ENCODE peak calls at places on chromosomes 3 and 15, in nine cellular contexts. H, Q, B, F, O, E, W, T and S are unnamed samples.
A peak's percentile ranks its signal among the peaks of the same experiment; 100 is the strongest.

GRCh38 chr15:40108061-40108854 is 421 bp downstream of the BMF start:
- DNase-seq in H (peak; percentile 93), Q (no peak), B (no peak), F (no peak), O (no peak), E (peak; percentile 36), W (no peak), T (peak; percentile 39), S (peak; percentile 87)

GRCh38 chr15:23860290-23860751 is 173.2 kb upstream of the NDN start:
- DNase-seq in H (no peak), Q (no peak), B (no peak), F (no peak), O (no peak), E (no peak), W (no peak), T (no peak), S (no peak)

GRCh38 chr15:99565031-99565280 is 828 bp upstream of the MEF2A start:
- DNase-seq in H (no peak), Q (no peak), B (no peak), F (no peak), O (no peak), E (no peak), W (no peak), T (no peak), S (no peak)

GRCh38 chr3:182795383-182795782 is 2.1 kb downstream of the ATP11B start:
- DNase-seq in H (no peak), Q (no peak), B (no peak), F (no peak), O (peak; percentile 12), E (no peak), W (no peak), T (no peak), S (no peak)

GRCh38 chr3:50603261-50604109 is 8.1 kb downstream of the CISH start:
- DNase-seq in H (peak; percentile 45), Q (no peak), B (no peak), F (no peak), O (no peak), E (no peak), W (no peak), T (no peak), S (no peak)

GRCh38 chr3:82163907-82164520 is 402.6 kb upstream of the GBE1 start:
- DNase-seq in H (no peak), Q (no peak), B (no peak), F (no peak), O (no peak), E (peak; percentile 33), W (no peak), T (no peak), S (no peak)

GRCh38 chr3:142962175-142962519 is 1.3 kb downstream of the PAQR9 start:
- DNase-seq in H (no peak), Q (no peak), B (no peak), F (no peak), O (no peak), E (no peak), W (no peak), T (no peak), S (no peak)

GRCh38 chr15:39830166-39830565 is 47.5 kb upstream of the FSIP1 start:
- DNase-seq in H (no peak), Q (no peak), B (no peak), F (no peak), O (no peak), E (no peak), W (no peak), T (no peak), S (no peak)

GRCh38 chr3:15267502-15267901 is 61.5 kb downstream of the CAPN7 start:
- DNase-seq in H (no peak), Q (no peak), B (no peak), F (no peak), O (no peak), E (no peak), W (no peak), T (no peak), S (no peak)

GRCh38 chr3:151468284-151468917 is 7.5 kb upstream of the IGSF10 start:
- DNase-seq in H (no peak), Q (no peak), B (peak; percentile 63), F (peak; percentile 49), O (peak; percentile 63), E (peak; percentile 74), W (peak; percentile 16), T (no peak), S (no peak)

GRCh38 chr15:74955796-74956647 is 550 bp downstream of the RPP25 start:
- DNase-seq in H (peak; percentile 84), Q (peak; percentile 45), B (no peak), F (no peak), O (peak; percentile 42), E (peak; percentile 85), W (no peak), T (peak; percentile 59), S (peak; percentile 69)